ENCODE peak calls at places on chromosomes 11 and 22, in five cellular contexts. Z is endothelial cell of umbilical vein, Y is prostate gland, B is HCT116, P is lower leg skin. N is an unnamed sample.

GRCh38 chr11:37449146-37449545 is 851.1 kb upstream of the RAG2 start:
- DNase-seq in Y (no peak), P (peak), Z (no peak), B (no peak), N (no peak)

GRCh38 chr11:75302346-75302745 is 49.1 kb downstream of the ARRB1 start:
- DNase-seq in P (no peak), B (no peak), Z (peak), Y (no peak), N (no peak)

GRCh38 chr22:28947125-28947524 is 63.8 kb downstream of the ZNRF3 start:
- DNase-seq in Z (no peak), P (no peak), Y (no peak), B (no peak), N (no peak)

GRCh38 chr11:7688238-7688826 is 15.0 kb upstream of the CYB5R2 start:
- DNase-seq in Y (no peak), P (no peak), Z (peak), B (peak), N (peak)

GRCh38 chr11:72613977-72614376 is 60.2 kb downstream of the PDE2A start:
- DNase-seq in P (peak), B (no peak), Z (no peak), Y (no peak), N (no peak)

GRCh38 chr22:47197735-47198500 is 435.5 kb downstream of the TBC1D22A start:
- DNase-seq in Y (no peak), B (no peak), Z (no peak), P (no peak), N (no peak)

GRCh38 chr22:19400881-19401280 is 30.7 kb downstream of the HIRA start:
- DNase-seq in B (no peak), P (no peak), Z (no peak), Y (no peak), N (no peak)

GRCh38 chr11:72700026-72700610 is 25.9 kb upstream of the PDE2A start:
- DNase-seq in Z (no peak), B (no peak), P (no peak), Y (no peak), N (no peak)

GRCh38 chr11:19055905-19056304 is 4.6 kb downstream of the MRGPRX2 start:
- DNase-seq in B (no peak), Z (no peak), Y (no peak), P (no peak), N (no peak)

GRCh38 chr11:57698843-57699365 is 13.1 kb downstream of the MED19 start:
- DNase-seq in Z (no peak), B (no peak), P (no peak), Y (no peak), N (no peak)
- TF ChIP-seq POLR2A in Z (no peak), B (no peak), P (no peak), Y (no peak), N (no peak)

DNA sequence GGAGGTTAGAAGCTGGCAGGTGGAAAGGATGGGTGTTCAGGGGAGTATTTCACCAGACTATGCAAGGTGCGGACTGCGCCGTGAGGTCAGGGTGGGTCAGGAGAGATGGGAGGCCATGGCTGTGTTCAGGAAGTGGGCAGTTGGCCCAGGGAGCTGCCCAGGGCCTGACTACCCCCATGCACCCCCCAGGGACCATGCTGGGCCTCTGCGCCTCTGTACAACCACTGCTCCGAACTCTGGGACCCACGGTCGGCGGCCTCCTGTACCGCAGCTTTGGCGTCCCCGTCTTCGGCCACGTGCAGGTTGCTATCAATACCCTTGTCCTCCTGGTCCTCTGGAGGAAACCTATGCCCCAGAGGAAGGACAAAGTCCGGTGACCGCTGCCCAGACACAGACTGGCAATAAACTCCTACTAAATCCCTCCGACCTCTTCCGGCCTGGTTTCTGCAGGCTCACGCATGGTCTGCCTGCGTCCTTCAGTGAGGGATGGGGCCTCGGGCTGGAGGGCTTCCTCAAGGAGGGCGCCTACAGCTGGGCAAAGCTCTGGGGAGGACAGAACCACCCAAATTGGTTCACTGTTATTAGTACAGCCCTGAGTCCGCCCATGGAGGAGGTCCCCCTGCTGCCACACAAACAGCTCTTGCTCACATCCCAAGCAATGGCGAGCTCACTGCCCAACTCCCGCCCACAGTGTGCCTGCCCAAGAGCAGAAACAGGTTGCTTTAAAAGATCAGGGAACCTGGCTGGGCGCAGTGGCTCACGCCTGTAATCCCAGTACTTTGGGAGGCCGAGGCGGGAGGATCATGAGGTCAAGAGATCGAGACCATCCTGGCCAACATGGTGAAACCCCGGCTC is 4.2 kb downstream of the PHLDA2 start:
- DNase-seq in Z (no peak), B (no peak), Y (no peak), P (no peak), N (no peak)
- TF ChIP-seq POLR2A in Z (no peak), B (no peak), Y (no peak), P (no peak), N (no peak)

GRCh38 chr11:66743271-66743968 is 14.4 kb upstream of the SPTBN2 start:
- DNase-seq in Z (no peak), P (peak), B (no peak), Y (peak), N (no peak)

GRCh38 chr11:66747480-66747879 is 18.5 kb upstream of the SPTBN2 start:
- DNase-seq in B (no peak), Z (no peak), P (no peak), Y (no peak), N (no peak)

GRCh38 chr11:66745356-66746235 is 16.6 kb upstream of the SPTBN2 start:
- DNase-seq in Z (peak), B (no peak), Y (peak), P (peak), N (no peak)

GRCh38 chr11:66749091-66749490 is 20.1 kb upstream of the SPTBN2 start:
- DNase-seq in B (no peak), P (peak), Y (peak), Z (no peak), N (no peak)

GRCh38 chr11:66744485-66745355 is 15.7 kb upstream of the SPTBN2 start:
- DNase-seq in P (peak), Z (peak), B (peak), Y (peak), N (peak)
- TF ChIP-seq POLR2A in P (no peak), Z (peak), B (peak), Y (peak), N (peak)

DNA sequence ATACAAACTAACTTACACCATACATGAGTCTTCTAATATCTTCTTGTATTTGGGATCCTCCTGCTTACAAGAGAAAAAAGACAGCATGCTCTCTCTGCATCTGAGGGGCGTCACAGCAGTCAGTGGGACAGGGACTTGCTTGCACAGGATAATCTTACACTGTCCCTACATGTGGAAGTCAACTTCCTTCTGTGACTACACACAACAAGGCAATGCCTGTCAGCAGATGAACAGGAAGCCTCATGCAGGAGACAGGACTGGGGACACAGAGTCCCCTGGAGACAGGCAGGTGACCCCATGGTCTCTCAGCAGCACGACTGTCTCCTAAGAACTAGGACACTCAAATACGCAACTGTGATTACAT is 54.8 kb downstream of the PACSIN2 start:
- DNase-seq in B (no peak), Z (no peak), P (no peak), Y (peak), N (peak)
- TF ChIP-seq POLR2A in B (no peak), Z (no peak), P (no peak), Y (no peak), N (no peak)

GRCh38 chr11:69817265-69818236 is 1.7 kb downstream of the FGF3 start:
- DNase-seq in P (no peak), B (no peak), Y (no peak), Z (no peak), N (no peak)

GRCh38 chr11:69814902-69815301 is 4.3 kb downstream of the FGF3 start:
- DNase-seq in B (no peak), P (no peak), Z (no peak), Y (no peak), N (no peak)

GRCh38 chr11:69818243-69819108 is 740 bp downstream of the FGF3 start:
- DNase-seq in P (no peak), B (no peak), Z (no peak), Y (no peak), N (no peak)

GRCh38 chr11:69815973-69816372 is 3.2 kb downstream of the FGF3 start:
- DNase-seq in B (no peak), P (no peak), Z (no peak), Y (no peak), N (no peak)

DNA sequence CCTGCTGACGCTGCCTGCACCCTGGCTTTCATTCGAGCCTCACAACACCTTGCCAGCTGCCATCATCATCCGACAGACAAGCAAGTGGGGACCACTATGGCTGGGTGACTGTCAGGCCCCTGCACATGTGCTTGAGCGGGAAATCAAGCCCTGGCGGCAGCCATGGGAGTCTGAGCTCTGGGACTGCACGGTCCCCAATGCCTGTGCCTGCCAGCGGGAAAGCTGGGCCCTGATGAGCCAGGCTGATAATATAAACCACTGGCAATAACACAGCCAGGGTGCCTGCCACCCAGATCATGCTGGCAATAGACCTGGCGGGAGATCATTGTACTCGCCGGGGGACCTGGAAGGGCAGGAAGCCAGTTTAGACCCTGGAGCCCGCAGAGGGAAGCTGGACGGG is 2.5 kb downstream of the FGF3 start:
- DNase-seq in Y (no peak), B (no peak), Z (no peak), P (no peak), N (no peak)
- TF ChIP-seq POLR2A in Y (no peak), B (no peak), Z (no peak), P (no peak), N (no peak)

GRCh38 chr11:58508005-58508404 is at the start of gene OR5B21:
- DNase-seq in Z (no peak), P (no peak), Y (no peak), B (no peak), N (no peak)

GRCh38 chr11:58509730-58510129 is 1.8 kb upstream of the OR5B21 start:
- DNase-seq in Z (no peak), P (no peak), Y (no peak), B (no peak), N (peak)

GRCh38 chr11:58508814-58509213 is 909 bp upstream of the OR5B21 start:
- DNase-seq in P (no peak), Z (no peak), B (no peak), Y (no peak), N (no peak)

GRCh38 chr11:58513747-58514367 is 6.0 kb upstream of the OR5B21 start:
- DNase-seq in Y (peak), B (peak), Z (peak), P (no peak), N (peak)
- TF ChIP-seq POLR2A in Y (no peak), B (no peak), Z (no peak), P (no peak), N (no peak)

GRCh38 chr11:1051356-1052132 is 15.0 kb upstream of the MUC6 start:
- DNase-seq in B (no peak), Z (no peak), Y (no peak), P (no peak), N (no peak)

GRCh38 chr11:1055109-1055703 is 18.7 kb upstream of the MUC6 start:
- DNase-seq in B (no peak), Z (no peak), P (no peak), Y (no peak), N (no peak)

GRCh38 chr11:1054143-1055108 is 17.9 kb upstream of the MUC6 start:
- DNase-seq in P (no peak), B (no peak), Y (peak), Z (peak), N (no peak)

GRCh38 chr11:1052133-1053011 is 15.9 kb upstream of the MUC6 start:
- DNase-seq in B (no peak), Z (no peak), Y (no peak), P (no peak), N (no peak)

DNA sequence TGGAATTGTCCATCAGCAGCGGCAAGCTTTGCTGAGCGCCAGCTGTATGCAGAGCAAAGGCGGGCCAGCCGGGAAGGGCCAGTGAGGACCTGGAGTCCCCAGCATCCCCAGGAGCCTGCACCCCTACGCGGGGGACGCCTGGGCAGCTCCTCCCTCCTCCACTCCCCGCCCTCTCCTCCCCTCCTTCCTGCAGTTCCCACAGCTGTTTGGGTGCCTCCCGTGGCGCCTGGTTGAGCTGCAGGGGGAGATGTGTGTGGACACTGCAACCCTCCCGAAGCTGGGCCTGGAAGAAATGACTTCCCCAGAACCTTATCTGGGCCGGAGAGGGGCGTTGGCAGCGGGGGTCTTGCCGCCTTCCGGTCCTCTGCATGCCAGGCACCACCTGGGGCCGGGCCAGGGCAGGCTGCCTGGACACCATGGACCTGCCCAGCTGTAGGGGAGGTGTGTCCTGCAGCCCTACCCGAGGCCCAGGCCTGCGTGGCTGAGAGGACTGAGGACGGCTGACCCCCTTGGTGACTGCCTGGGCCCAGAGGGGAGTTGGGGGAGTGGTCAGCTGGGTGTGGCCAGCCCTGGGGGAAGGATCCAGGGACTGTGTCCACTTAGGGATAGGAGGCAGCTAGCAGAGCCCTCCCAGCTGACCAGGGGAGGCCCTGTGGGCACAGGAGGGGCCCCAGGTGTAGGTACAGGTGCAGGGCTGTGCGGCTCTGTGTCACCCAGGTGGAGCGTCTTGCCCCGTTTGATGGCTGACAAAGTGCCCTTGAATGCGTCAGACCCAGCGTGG is 16.8 kb upstream of the MUC6 start:
- DNase-seq in Z (no peak), Y (no peak), B (no peak), P (no peak), N (no peak)
- TF ChIP-seq POLR2A in Z (no peak), Y (no peak), B (no peak), P (no peak), N (no peak)

DNA sequence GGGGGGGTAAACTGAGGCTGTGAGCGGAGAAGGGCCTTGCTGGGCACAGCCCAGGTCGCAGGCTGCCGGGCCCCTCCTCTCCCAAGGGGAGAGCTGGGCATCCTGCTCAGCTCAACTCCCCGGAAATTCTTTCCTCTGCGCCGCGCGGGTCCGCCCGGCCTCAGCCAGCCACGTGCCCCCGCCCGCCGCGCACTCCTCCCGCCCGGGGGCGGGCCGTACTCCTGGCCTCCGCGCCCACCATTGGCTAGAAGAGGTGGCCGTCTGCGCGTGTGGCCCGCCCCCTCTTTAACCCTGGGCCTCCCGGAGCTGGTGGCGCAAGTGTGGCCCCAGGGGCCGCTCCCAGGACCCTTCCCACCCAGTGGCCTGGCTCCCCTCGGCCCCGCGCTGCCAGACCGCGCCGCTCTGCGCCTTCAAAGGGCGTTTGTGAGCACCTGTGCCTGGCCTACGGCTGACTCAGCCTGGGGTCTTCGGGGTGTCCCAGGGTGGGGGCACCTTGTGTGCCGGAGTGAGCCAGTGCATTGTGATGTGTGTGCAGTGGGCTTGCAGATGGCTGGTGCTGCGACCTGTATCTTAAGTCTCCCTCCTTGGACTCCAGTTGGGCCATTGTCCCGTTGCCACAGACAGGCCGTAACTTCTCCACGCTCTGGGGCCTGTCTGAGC is 2.0 kb downstream of the MRGPRF start:
- DNase-seq in Z (no peak), P (peak), B (peak), Y (peak), N (peak)
- TF ChIP-seq POLR2A in Z (no peak), P (no peak), B (peak), Y (peak), N (no peak)

GRCh38 chr11:69013009-69013951 is at the start of gene MRGPRF:
- DNase-seq in B (no peak), Z (no peak), P (peak), Y (no peak), N (no peak)
- TF ChIP-seq POLR2A in B (no peak), Z (no peak), P (no peak), Y (peak), N (no peak)

N was measured in erythroblast.